ENCODE peak calls at places on chromosomes 1 and 21, in six cellular contexts. X is heart left ventricle, D is IMR-90, V is tibial nerve, H is A549, C is stomach. A is an unnamed sample. For H3K9me3 and H3K4me1, the result is how much of the 10 kb centered on the place peaks cover.

GRCh38 chr1:156366832-156367231 is 2.2 kb upstream of the RHBG start:
- DNase-seq in X (no peak), D (no peak), V (no peak), H (no peak), C (no peak), A (no peak)

GRCh38 chr1:16971330-16972209 is 8.8 kb downstream of the MFAP2 start:
- DNase-seq in X (no peak), D (no peak), V (no peak), H (no peak), C (no peak), A (no peak)

GRCh38 chr1:12095822-12096263 is 32.7 kb downstream of the TNFRSF8 start:
- DNase-seq in X (no peak), D (peak), V (no peak), H (peak), C (no peak), A (no peak)

GRCh38 chr1:197761654-197762053 is 13.6 kb downstream of the DENND1B start:
- DNase-seq in X (no peak), D (no peak), V (no peak), H (no peak), C (no peak), A (no peak)

GRCh38 chr1:208228550-208228949 is 15.6 kb downstream of the PLXNA2 start:
- DNase-seq in X (no peak), D (no peak), V (no peak), H (no peak), C (no peak), A (no peak)

GRCh38 chr1:155933591-155934096 is 569 bp downstream of the KHDC4 start:
- DNase-seq in X (no peak), D (no peak), V (no peak), H (no peak), C (no peak), A (no peak)

GRCh38 chr1:175222296-175222938 is 29.8 kb upstream of the KIAA0040 start:
- DNase-seq in X (no peak), D (no peak), V (no peak), H (no peak), C (no peak), A (no peak)

GRCh38 chr21:17416139-17416538 is 96.7 kb upstream of the CXADR start:
- DNase-seq in X (no peak), D (peak), V (no peak), H (no peak), C (no peak), A (no peak)

GRCh38 chr21:19268634-19269138 is 865.1 kb upstream of the TMPRSS15 start:
- DNase-seq in X (no peak), D (no peak), V (no peak), H (no peak), C (no peak), A (no peak)
- H3K9me3 ChIP-seq in X (under half), D (under half), V (under half), H (under half), C (under half), A (under half)

GRCh38 chr1:150873521-150873920 is 2.9 kb downstream of the ARNT start:
- DNase-seq in X (no peak), D (no peak), V (no peak), H (no peak), C (no peak), A (no peak)
- H3K4me1 ChIP-seq in X (under half), D (under half), V (under half), H (under half), C (under half), A (under half)

GRCh38 chr1:2134604-2135307 is 59.8 kb downstream of the FAAP20 start:
- DNase-seq in X (no peak), D (no peak), V (no peak), H (no peak), C (no peak), A (peak)
- TF ChIP-seq POLR2A in X (no peak), D (no peak), V (no peak), H (no peak), C (no peak), A (no peak)

GRCh38 chr1:30562559-30562958 is 160.8 kb downstream of the MATN1 start:
- DNase-seq in X (no peak), D (no peak), V (no peak), H (no peak), C (no peak), A (no peak)
- H3K9me3 ChIP-seq in X (under half), D (under half), V (under half), H (under half), C (half or more), A (under half)

A was measured in Peyer's patch.